ENCODE peak calls at places on chromosomes 16 and 17, in five cellular contexts. G is heart left ventricle, S is GM12864, K is skeletal muscle cell, L is A549. I is an unnamed sample.

GRCh38 chr17:50033316-50033715 is 22.6 kb upstream of the ITGA3 start:
- DNase-seq in G (no peak), S (no peak), K (no peak), L (no peak), I (peak)

GRCh38 chr17:44587339-44587738 is 30.1 kb downstream of the FZD2 start:
- DNase-seq in G (peak), S (no peak), K (peak), L (peak), I (peak)

GRCh38 chr16:1414532-1415265 is at the start of gene UNKL:
- DNase-seq in G (peak), S (peak), K (no peak), L (no peak), I (peak)

GRCh38 chr16:16118337-16118736 is 105.0 kb downstream of the ABCC6 start:
- DNase-seq in G (no peak), S (no peak), K (no peak), L (no peak), I (no peak)

GRCh38 chr16:65414284-65414984 is 292.6 kb upstream of the CDH11 start:
- DNase-seq in G (no peak), S (no peak), K (peak), L (no peak), I (no peak)

GRCh38 chr16:69083306-69083941 is 22.0 kb upstream of the HAS3 start:
- DNase-seq in G (no peak), S (no peak), K (no peak), L (no peak), I (no peak)

GRCh38 chr16:69930117-69930776 is 20.9 kb upstream of the CLEC18A start:
- DNase-seq in G (peak), S (no peak), K (no peak), L (peak), I (peak)

GRCh38 chr16:81786321-81786720 is 7.2 kb downstream of the PLCG2 start:
- DNase-seq in G (no peak), S (no peak), K (no peak), L (no peak), I (no peak)

GRCh38 chr16:66008136-66008535 is 358.4 kb upstream of the CDH5 start:
- DNase-seq in G (no peak), S (no peak), K (no peak), L (no peak), I (no peak)

GRCh38 chr17:33200587-33200986 is 92.5 kb downstream of the ASIC2 start:
- DNase-seq in G (no peak), S (no peak), K (no peak), L (peak), I (no peak)

GRCh38 chr16:31876955-31877828 is 3.6 kb downstream of the ZNF267 start:
- DNase-seq in G (no peak), S (peak), K (peak), L (no peak), I (no peak)

GRCh38 chr16:86252596-86252995 is 257.7 kb upstream of the FOXF1 start:
- DNase-seq in G (no peak), S (no peak), K (no peak), L (no peak), I (no peak)

GRCh38 chr17:17508641-17509591 is 12.7 kb upstream of the RASD1 start:
- DNase-seq in G (no peak), S (no peak), K (no peak), L (no peak), I (no peak)

GRCh38 chr17:58514795-58515157 is 338 bp upstream of the MTMR4 start:
- DNase-seq in G (no peak), S (no peak), K (no peak), L (no peak), I (no peak)

GRCh38 chr16:575354-576196 is 5.8 kb downstream of the PIGQ start:
- DNase-seq in G (no peak), S (no peak), K (no peak), L (no peak), I (no peak)

GRCh38 chr17:51161541-51161940 is 4.7 kb upstream of the NME2 start:
- DNase-seq in G (no peak), S (no peak), K (no peak), L (no peak), I (no peak)

GRCh38 chr16:77246160-77246559 is 47.0 kb downstream of the SYCE1L start:
- DNase-seq in G (no peak), S (no peak), K (no peak), L (no peak), I (no peak)

GRCh38 chr16:2008009-2008526 is 1.6 kb downstream of the ZNF598 start:
- DNase-seq in G (peak), S (no peak), K (no peak), L (no peak), I (no peak)

GRCh38 chr16:30603945-30604315 is 6.3 kb downstream of the ZNF689 start:
- DNase-seq in G (no peak), S (no peak), K (no peak), L (no peak), I (no peak)

GRCh38 chr16:1407749-1408148 is 6.8 kb downstream of the UNKL start:
- DNase-seq in G (no peak), S (no peak), K (no peak), L (no peak), I (no peak)

GRCh38 chr16:4677994-4678393 is 15.4 kb upstream of the NUDT16L1 start:
- DNase-seq in G (no peak), S (no peak), K (no peak), L (no peak), I (no peak)

GRCh38 chr16:21950782-21951521 is 2.2 kb upstream of the UQCRC2 start:
- DNase-seq in G (no peak), S (no peak), K (no peak), L (peak), I (no peak)

GRCh38 chr17:8801135-8801840 is 2.1 kb upstream of the MFSD6L start:
- DNase-seq in G (no peak), S (no peak), K (no peak), L (no peak), I (no peak)

GRCh38 chr17:79799174-79799537 is 2.3 kb upstream of the CBX8 start:
- DNase-seq in G (no peak), S (no peak), K (no peak), L (no peak), I (no peak)

GRCh38 chr17:50060951-50061712 is 5.2 kb downstream of the ITGA3 start:
- DNase-seq in G (peak), S (no peak), K (peak), L (no peak), I (peak)

GRCh38 chr16:4495766-4496165 is 19.6 kb downstream of the HMOX2 start:
- DNase-seq in G (no peak), S (no peak), K (no peak), L (no peak), I (no peak)

GRCh38 chr17:64783556-64784352 is 121.6 kb upstream of the SMURF2 start:
- DNase-seq in G (no peak), S (no peak), K (no peak), L (no peak), I (no peak)

GRCh38 chr17:34990921-34991365 is 10.6 kb downstream of the LIG3 start:
- DNase-seq in G (no peak), S (peak), K (no peak), L (no peak), I (no peak)

GRCh38 chr16:25256821-25257503 is 683 bp downstream of the ZKSCAN2 start:
- DNase-seq in G (peak), S (no peak), K (no peak), L (peak), I (no peak)

GRCh38 chr16:89565256-89565505 is 4.7 kb downstream of the RPL13 start:
- DNase-seq in G (no peak), S (no peak), K (no peak), L (no peak), I (no peak)

GRCh38 chr16:71467810-71468209 is 5.8 kb upstream of the ZNF23 start:
- DNase-seq in G (no peak), S (no peak), K (no peak), L (no peak), I (no peak)

GRCh38 chr16:56630134-56630533 is 2.3 kb upstream of the MT1M start:
- DNase-seq in G (no peak), S (no peak), K (no peak), L (no peak), I (no peak)

GRCh38 chr17:62126292-62126691 is 61.2 kb upstream of the MED13 start:
- DNase-seq in G (no peak), S (no peak), K (no peak), L (no peak), I (no peak)

GRCh38 chr16:85865-86264 is 7.8 kb downstream of the MPG start:
- DNase-seq in G (no peak), S (no peak), K (no peak), L (no peak), I (no peak)

GRCh38 chr16:19463468-19464315 is 46.0 kb downstream of the TMC5 start:
- DNase-seq in G (no peak), S (no peak), K (no peak), L (no peak), I (no peak)

GRCh38 chr17:30172560-30172959 is 55.9 kb downstream of the NSRP1 start:
- DNase-seq in G (no peak), S (no peak), K (no peak), L (no peak), I (no peak)

GRCh38 chr17:35807371-35808144 is 1.7 kb upstream of the TAF15 start:
- DNase-seq in G (no peak), S (no peak), K (no peak), L (no peak), I (no peak)

GRCh38 chr16:50371936-50372595 is 3.3 kb upstream of the BRD7 start:
- DNase-seq in G (no peak), S (no peak), K (no peak), L (no peak), I (no peak)

GRCh38 chr17:82863941-82864720 is 24.3 kb upstream of the ZNF750 start:
- DNase-seq in G (no peak), S (peak), K (peak), L (no peak), I (no peak)
- H3K4me3 ChIP-seq in G (no peak), S (peak), K (no peak), L (no peak), I (no peak)

GRCh38 chr17:77087650-77088454 is 52.9 kb upstream of the SEC14L1 start:
- DNase-seq in G (no peak), S (no peak), K (no peak), L (no peak), I (no peak)

GRCh38 chr17:77089118-77089477 is 51.7 kb upstream of the SEC14L1 start:
- DNase-seq in G (no peak), S (no peak), K (no peak), L (no peak), I (no peak)

GRCh38 chr17:77088455-77089117 is 52.2 kb upstream of the SEC14L1 start:
- DNase-seq in G (peak), S (peak), K (peak), L (peak), I (peak)

GRCh38 chr17:77092025-77092424 is 48.7 kb upstream of the SEC14L1 start:
- DNase-seq in G (no peak), S (no peak), K (no peak), L (no peak), I (no peak)

GRCh38 chr17:77090476-77090875 is 50.3 kb upstream of the SEC14L1 start:
- DNase-seq in G (no peak), S (no peak), K (no peak), L (no peak), I (no peak)
- H3K4me3 ChIP-seq in G (no peak), S (peak), K (no peak), L (no peak), I (no peak)

GRCh38 chr17:14297161-14297851 is 3.6 kb upstream of the HS3ST3B1 start:
- DNase-seq in G (no peak), S (no peak), K (no peak), L (peak), I (peak)
- H3K4me3 ChIP-seq in G (peak), S (no peak), K (peak), L (peak), I (no peak)

DNA sequence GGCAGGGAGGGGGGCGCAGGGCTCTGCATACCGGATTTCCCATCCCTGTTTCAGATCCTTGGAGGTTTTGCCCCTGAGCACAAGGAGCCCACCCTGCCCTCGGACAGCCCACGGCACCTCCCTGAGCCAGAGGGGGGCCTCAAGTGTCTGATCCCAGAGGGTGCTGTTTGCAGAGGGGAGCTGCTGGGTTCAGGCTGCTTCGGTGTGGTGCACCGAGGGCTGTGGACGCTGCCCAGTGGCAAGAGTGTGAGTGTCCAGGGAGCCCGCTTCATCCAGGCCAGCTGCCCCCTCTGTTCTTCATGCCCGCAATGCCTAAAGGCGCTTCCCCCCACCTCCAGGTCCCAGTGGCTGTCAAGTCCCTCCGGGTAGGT is 2.5 kb downstream of the TNK1 start:
- DNase-seq in G (no peak), S (no peak), K (no peak), L (no peak), I (no peak)
- H3K4me3 ChIP-seq in G (no peak), S (no peak), K (peak), L (no peak), I (no peak)

GRCh38 chr16:67244387-67245188 is 2.7 kb downstream of the FHOD1 start:
- DNase-seq in G (peak), S (peak), K (peak), L (peak), I (peak)

GRCh38 chr16:67243481-67243880 is 3.8 kb downstream of the FHOD1 start:
- DNase-seq in G (peak), S (no peak), K (no peak), L (no peak), I (no peak)

GRCh38 chr16:67240506-67240905 is 6.8 kb downstream of the FHOD1 start:
- DNase-seq in G (no peak), S (no peak), K (no peak), L (no peak), I (peak)

GRCh38 chr16:67241008-67241900 is 6.0 kb downstream of the FHOD1 start:
- DNase-seq in G (peak), S (no peak), K (peak), L (peak), I (peak)

GRCh38 chr16:67242138-67242730 is 5.0 kb downstream of the FHOD1 start:
- DNase-seq in G (no peak), S (no peak), K (no peak), L (no peak), I (no peak)
- H3K4me3 ChIP-seq in G (no peak), S (no peak), K (no peak), L (no peak), I (no peak)

DNA sequence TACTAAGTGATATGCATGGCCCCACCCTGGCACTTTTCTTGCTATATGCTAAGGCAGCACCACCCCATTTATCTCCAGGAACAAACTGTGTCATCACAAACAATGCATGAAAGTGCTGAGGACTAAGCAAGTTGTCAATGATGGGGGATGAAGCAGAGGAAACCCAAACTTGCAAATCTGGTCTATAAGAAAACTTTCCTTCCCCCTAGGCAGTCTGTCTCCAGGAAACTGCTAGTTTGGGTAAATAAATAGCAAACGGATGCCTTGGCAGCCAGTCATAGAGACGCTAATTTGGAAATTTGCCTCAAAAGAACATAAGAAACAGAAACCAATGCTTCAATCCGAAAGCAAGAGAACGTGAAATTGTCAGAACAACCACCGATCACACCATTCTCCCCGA is 5.6 kb upstream of the HSBP1 start:
- DNase-seq in G (no peak), S (peak), K (no peak), L (no peak), I (no peak)
- H3K4me3 ChIP-seq in G (peak), S (no peak), K (peak), L (peak), I (no peak)

GRCh38 chr17:38560503-38561318 is 45.0 kb downstream of the SRCIN1 start:
- DNase-seq in G (no peak), S (no peak), K (no peak), L (no peak), I (no peak)

GRCh38 chr17:38558751-38559024 is 47.1 kb downstream of the SRCIN1 start:
- DNase-seq in G (no peak), S (no peak), K (no peak), L (no peak), I (no peak)

GRCh38 chr17:38557836-38558750 is 47.7 kb downstream of the SRCIN1 start:
- DNase-seq in G (peak), S (peak), K (peak), L (peak), I (peak)

GRCh38 chr17:38559880-38560230 is 45.9 kb downstream of the SRCIN1 start:
- DNase-seq in G (no peak), S (no peak), K (no peak), L (no peak), I (no peak)

GRCh38 chr17:38559025-38559879 is 46.5 kb downstream of the SRCIN1 start:
- DNase-seq in G (peak), S (peak), K (peak), L (peak), I (peak)
- H3K4me3 ChIP-seq in G (peak), S (peak), K (no peak), L (peak), I (no peak)

GRCh38 chr16:67396775-67397450 is 3.6 kb upstream of the TPPP3 start:
- DNase-seq in G (no peak), S (no peak), K (no peak), L (no peak), I (no peak)

GRCh38 chr16:67395105-67395457 is 1.8 kb upstream of the TPPP3 start:
- DNase-seq in G (peak), S (no peak), K (no peak), L (no peak), I (no peak)

GRCh38 chr16:67394271-67395104 is 1.2 kb upstream of the TPPP3 start:
- DNase-seq in G (peak), S (no peak), K (no peak), L (no peak), I (no peak)

GRCh38 chr16:67396159-67396774 is 3.0 kb upstream of the TPPP3 start:
- DNase-seq in G (peak), S (no peak), K (peak), L (peak), I (peak)

DNA sequence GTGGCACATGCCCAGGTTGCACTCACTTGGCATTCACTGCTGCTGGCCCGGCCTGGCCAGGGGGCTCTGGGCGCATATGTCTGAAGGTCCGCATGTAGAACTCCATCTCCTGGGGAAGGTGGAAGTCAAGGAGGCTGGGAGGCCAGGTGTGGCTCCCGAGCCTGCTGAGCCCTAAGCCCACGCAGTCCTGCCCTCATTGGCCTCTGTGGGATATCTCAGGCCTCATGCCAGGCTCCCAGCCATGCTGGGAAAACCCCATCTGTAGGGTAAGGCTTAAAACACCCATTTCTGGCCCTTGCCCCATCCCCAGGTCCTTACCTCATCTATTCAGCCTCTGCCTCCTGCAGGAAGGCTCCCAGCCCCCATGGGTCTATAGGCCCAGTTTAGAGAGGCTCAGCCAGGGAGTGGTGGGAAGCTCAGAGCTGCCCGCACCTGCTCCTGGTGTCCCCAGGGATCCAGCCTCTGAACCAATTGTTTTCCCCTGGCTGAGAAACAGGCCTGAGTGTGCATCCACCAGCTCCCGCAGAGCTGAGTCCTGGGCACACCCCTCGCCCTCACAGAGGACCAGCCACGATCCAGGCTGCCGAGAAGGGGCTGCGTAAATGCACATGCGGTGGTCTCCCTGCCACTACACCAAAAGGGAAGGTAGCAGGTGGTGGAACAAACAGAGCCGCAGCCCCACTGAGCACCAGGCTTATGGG is 2.3 kb upstream of the TPPP3 start:
- DNase-seq in G (no peak), S (no peak), K (no peak), L (no peak), I (no peak)
- H3K4me3 ChIP-seq in G (no peak), S (no peak), K (no peak), L (no peak), I (no peak)

GRCh38 chr17:21166599-21167265 is 40.0 kb downstream of the DHRS7B start:
- DNase-seq in G (no peak), S (no peak), K (no peak), L (no peak), I (no peak)
- H3K4me3 ChIP-seq in G (peak), S (no peak), K (no peak), L (no peak), I (no peak)

GRCh38 chr17:49021095-49021767 is 24.0 kb downstream of the IGF2BP1 start:
- DNase-seq in G (no peak), S (no peak), K (peak), L (no peak), I (no peak)
- H3K4me3 ChIP-seq in G (no peak), S (no peak), K (no peak), L (peak), I (no peak)